ENCODE peak calls at places on chromosomes 3 and 15, in six cellular contexts. Y, C, T, J, E and L are unnamed samples. For H3K36me3, the result is how much of the 10 kb centered on the place peaks cover.

GRCh38 chr3:39814007-39814406 is 4.6 kb downstream of the MYRIP start:
- DNase-seq in E (no peak), J (no peak), T (peak), C (no peak), Y (no peak), L (no peak)

GRCh38 chr15:45242289-45242688 is 9.7 kb upstream of the SLC28A2 start:
- DNase-seq in E (no peak), J (no peak), Y (no peak), T (peak), C (no peak), L (no peak)

GRCh38 chr15:41777421-41777973 is 3.2 kb downstream of the MAPKBP1 start:
- DNase-seq in Y (no peak), J (no peak), T (peak), E (no peak), C (no peak), L (no peak)

GRCh38 chr3:154955907-154956533 is 124.1 kb upstream of the MME start:
- DNase-seq in E (no peak), C (no peak), Y (no peak), T (no peak), J (no peak), L (no peak)

GRCh38 chr3:4721511-4721911 is 228.4 kb downstream of the ITPR1 start:
- DNase-seq in Y (no peak), T (peak), E (no peak), J (no peak), C (no peak), L (peak)

GRCh38 chr15:42282926-42283325 is 9.7 kb upstream of the TMEM87A start:
- DNase-seq in C (no peak), J (no peak), Y (no peak), T (no peak), E (no peak), L (no peak)

GRCh38 chr3:65617209-65617608 is 421.5 kb downstream of the MAGI1 start:
- DNase-seq in T (no peak), E (no peak), Y (no peak), C (no peak), J (no peak), L (no peak)

GRCh38 chr3:139746481-139746880 is 68.7 kb upstream of the NMNAT3 start:
- DNase-seq in E (no peak), C (no peak), T (no peak), Y (no peak), J (no peak), L (no peak)

GRCh38 chr3:129446926-129447325 is 6.9 kb downstream of the IFT122 start:
- DNase-seq in Y (no peak), E (no peak), J (no peak), T (no peak), C (no peak), L (no peak)

GRCh38 chr15:70643783-70644125 is 119.6 kb downstream of the UACA start:
- DNase-seq in C (no peak), Y (no peak), E (no peak), J (no peak), T (peak), L (no peak)

GRCh38 chr3:103085465-103085864 is 650.6 kb downstream of the ZPLD1 start:
- DNase-seq in J (no peak), T (peak), Y (no peak), C (no peak), E (no peak), L (no peak)

GRCh38 chr15:47374222-47374621 is 343.1 kb upstream of the SEMA6D start:
- DNase-seq in T (no peak), E (peak), C (no peak), J (no peak), Y (no peak), L (no peak)

GRCh38 chr3:98185180-98185579 is 18.7 kb downstream of the OR5H15 start:
- DNase-seq in Y (no peak), E (no peak), C (no peak), T (no peak), J (no peak), L (no peak)

GRCh38 chr3:139096670-139097069 is 52.0 kb upstream of the PRR23C start:
- DNase-seq in J (no peak), E (no peak), Y (no peak), T (no peak), C (no peak), L (no peak)

GRCh38 chr3:185825639-185826481 is 1.0 kb upstream of the IGF2BP2 start:
- DNase-seq in E (peak), C (peak), T (peak), Y (no peak), J (peak), L (no peak)

GRCh38 chr15:90232196-90232595 is 1.5 kb downstream of the CIB1 start:
- DNase-seq in T (no peak), E (no peak), Y (no peak), C (no peak), J (no peak), L (no peak)
- H3K4me3 ChIP-seq in T (peak), E (no peak), Y (peak), C (no peak), J (peak), L (no peak)

DNA sequence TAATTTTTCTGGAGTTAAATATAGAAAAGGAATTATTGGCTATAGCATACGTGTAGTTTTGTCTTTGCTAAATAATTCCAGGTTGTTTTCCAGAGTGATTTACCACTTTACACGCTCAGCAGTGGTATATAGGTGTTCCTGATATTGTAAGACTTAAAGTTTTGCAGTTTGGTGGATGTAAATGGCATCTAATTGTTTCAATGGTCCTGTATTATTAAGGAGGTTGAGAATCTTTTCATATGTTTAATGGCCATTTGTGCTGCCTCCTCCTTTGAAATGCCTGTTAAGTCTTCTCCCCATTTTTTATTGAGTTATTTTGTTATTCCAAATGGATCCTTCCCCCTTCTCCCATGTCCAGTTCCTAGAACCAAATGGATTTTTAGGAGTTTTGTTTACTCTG is 26.4 kb upstream of the P4HTM start:
- DNase-seq in Y (no peak), T (no peak), E (no peak), C (no peak), J (no peak), L (no peak)
- H3K36me3 ChIP-seq in Y (under half), T (under half), E (half or more), C (under half), J (under half), L (under half)

DNA sequence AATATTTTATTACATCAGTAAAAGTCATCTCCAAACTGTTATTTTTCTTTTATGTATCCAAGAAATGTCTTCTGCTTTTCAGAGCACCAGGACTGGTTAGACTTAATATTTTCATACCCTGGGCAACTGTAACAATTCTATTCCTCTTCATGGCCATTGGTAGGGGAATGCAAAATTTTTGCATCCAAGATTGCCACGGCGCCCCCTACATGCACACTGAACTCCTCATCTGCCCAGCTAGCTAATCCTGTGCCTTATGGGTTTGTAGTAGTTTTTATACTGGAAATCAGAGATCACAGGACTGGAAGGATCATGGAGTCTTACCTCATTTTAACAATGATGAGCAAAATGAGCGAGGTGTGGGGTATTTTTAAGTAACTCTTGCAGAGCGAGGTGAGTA is 74.2 kb downstream of the CRTC3 start:
- DNase-seq in E (peak), Y (no peak), J (peak), C (no peak), T (no peak), L (no peak)
- TF ChIP-seq CTCF in E (peak), Y (peak), J (peak), C (no peak), T (peak), L (peak)

DNA sequence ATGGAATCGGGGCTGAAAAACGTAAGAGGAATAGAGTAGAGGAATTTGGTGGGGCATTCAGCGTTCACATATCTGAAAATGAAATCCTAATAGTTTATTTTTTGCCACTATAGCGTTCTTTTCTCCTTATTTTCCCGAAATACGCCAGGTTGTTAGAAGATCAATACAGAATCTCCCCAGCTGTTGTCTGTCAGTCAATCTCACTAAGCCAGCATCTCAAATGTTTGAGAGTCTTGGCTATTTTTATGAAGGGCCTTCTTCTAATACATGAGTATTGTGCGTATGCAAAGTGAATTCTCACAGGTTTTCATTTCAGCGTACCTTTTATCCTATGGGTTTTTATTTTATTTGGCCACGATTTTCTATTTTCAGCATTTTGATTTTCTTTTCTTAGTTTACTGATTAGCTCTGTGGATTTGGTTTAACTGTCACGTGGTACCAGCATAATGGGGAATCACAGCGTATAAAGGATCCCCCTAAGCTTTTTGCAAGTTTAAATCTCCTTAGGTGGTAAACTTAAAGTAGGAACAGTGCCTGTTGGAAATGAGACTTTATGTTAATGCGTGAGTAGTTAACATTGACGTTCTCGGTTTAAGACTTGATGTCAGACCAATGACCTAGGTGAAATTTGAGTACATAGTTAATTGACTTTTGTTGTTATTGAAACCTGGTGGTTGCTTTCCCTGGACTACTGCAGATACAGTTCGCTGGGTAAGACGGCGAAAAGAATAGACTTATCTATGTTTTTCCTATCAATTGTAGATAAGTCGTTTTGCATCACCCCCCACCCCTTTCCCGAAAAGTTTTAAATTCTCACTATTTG is 1.3 kb downstream of the FXR1 start:
- DNase-seq in J (no peak), E (no peak), C (no peak), T (peak), Y (no peak), L (no peak)
- H3K4me3 ChIP-seq in J (peak), E (peak), C (peak), T (peak), Y (peak), L (peak)

GRCh38 chr15:100879461-100880138 is at the start of gene ALDH1A3:
- DNase-seq in C (peak), E (peak), T (peak), J (no peak), Y (no peak), L (no peak)

GRCh38 chr15:100880897-100881242 is 1.2 kb downstream of the ALDH1A3 start:
- DNase-seq in T (no peak), J (no peak), Y (no peak), E (no peak), C (no peak), L (no peak)

GRCh38 chr15:100880139-100880896 is 687 bp downstream of the ALDH1A3 start:
- DNase-seq in E (no peak), T (peak), C (no peak), J (no peak), Y (no peak), L (no peak)

GRCh38 chr15:100879046-100879445 is 585 bp upstream of the ALDH1A3 start:
- DNase-seq in Y (no peak), T (peak), J (no peak), E (no peak), C (no peak), L (no peak)

DNA sequence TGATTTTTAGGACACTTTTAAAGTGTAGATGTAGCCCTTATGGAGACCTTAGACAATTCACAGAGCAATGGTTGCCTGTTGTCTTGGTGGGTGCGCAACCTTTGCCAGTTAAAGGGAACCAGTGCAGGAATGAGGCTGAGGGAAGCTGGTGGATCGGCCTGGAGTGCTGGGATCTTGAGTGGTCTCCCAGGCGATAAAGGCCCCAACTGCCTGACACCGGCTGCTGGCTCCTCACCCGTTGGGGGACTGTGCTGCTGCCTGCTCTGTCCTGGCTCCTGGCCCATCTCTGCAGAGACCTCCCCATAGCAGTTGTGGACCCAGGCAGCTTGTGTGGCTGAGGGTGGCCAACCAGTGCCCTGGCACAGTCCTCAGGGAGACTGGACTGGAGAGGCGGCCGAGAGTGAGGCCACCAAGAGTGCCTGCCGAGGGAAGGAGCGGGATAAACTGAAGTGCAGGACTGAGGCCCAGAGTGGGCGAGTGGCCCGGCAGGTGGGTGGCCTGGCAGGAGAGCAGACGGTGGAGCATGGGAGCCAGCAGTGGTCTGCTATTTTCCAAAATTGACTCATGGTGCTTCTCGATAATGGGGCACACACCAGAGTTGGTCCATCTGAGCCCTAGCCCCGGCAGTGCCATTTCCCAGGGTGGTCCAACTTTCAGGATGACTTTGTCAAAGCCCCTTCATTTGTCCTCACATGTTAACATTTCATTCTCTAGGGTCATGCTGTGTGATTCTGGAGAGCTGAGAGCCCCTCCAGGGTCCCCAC is 2.1 kb downstream of the ALDH1A3 start:
- DNase-seq in C (no peak), J (no peak), T (no peak), Y (no peak), E (no peak), L (no peak)
- H3K36me3 ChIP-seq in C (under half), J (under half), T (under half), Y (under half), E (under half), L (under half)

GRCh38 chr15:40763801-40764765 is at the start of gene GCHFR:
- DNase-seq in J (peak), Y (no peak), E (peak), C (peak), T (peak), L (no peak)
- TF ChIP-seq CTCF in J (no peak), Y (no peak), E (peak), C (no peak), T (peak), L (peak)

GRCh38 chr3:153896197-153896596 is 225.0 kb upstream of the ARHGEF26 start:
- DNase-seq in T (no peak), C (no peak), J (no peak), Y (no peak), E (no peak), L (no peak)

GRCh38 chr3:153901152-153901551 is 220.0 kb upstream of the ARHGEF26 start:
- DNase-seq in J (no peak), C (no peak), E (no peak), T (peak), Y (peak), L (no peak)

GRCh38 chr3:153894857-153895256 is 226.3 kb upstream of the ARHGEF26 start:
- DNase-seq in J (no peak), T (no peak), E (no peak), Y (no peak), C (no peak), L (no peak)

GRCh38 chr3:153897025-153897723 is 224.0 kb upstream of the ARHGEF26 start:
- DNase-seq in E (no peak), C (no peak), Y (no peak), J (no peak), T (no peak), L (no peak)

DNA sequence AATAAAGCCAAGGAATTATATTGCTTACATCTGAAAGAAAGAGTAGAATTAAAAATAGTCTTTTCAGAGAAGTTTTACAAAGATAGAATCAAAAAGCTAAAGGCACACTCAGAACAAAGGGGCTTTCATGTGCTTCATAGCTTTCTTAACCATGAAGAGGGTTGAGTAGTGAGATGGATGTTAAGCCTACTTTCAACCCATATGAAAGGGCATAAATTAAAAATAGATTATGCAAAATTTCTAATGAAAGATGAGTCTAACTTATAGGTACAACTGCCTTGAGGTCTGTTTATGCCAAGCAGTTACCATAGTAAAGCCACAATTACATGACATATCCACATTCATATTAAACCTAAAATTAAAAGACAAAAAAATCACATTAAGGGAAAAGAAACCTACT is 223.3 kb upstream of the ARHGEF26 start:
- DNase-seq in T (no peak), C (no peak), J (no peak), Y (no peak), E (no peak), L (no peak)
- H3K4me3 ChIP-seq in T (no peak), C (no peak), J (no peak), Y (no peak), E (no peak), L (no peak)

DNA sequence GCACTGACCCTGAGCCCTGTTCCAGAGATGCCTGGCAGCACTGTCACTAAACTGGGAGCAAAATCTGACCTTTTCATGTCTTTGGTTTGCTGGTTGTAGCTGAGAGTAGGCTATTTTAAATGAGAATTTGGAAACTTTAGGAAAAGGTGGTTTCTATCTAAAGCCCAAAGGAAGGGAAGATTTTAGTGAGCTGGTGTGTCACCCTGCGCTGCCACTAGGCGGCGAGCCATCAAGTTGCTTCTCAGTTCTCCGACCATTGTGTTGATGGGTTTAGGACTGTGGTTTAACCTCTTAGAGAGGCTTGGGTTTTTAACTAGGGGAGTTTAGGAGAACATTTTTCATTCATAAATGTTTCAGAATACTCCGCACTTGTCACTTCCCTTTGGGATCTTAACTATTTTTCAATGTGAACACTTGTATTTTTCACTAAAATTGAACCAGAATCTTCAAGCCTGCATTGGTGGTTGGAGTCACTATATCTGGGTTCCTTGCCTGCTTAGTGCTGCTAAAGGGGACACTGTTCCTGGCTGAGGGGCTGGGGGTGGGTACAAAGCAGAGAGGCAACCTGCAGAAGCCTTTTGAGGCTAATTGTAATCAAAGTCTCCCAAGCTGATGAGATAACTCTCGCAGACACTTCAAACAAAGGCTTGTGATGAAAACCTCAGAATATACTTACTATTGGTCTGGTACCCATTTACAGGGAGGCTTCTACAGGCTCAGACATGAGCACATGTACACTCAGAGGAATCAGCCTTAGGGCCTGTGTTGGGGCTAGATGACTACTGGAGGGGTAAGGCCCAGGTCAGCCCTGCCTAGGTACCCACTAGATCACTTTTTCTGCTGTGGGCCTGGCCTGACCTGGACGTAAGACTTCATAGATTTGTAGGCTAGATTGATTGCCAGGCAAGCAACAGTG is 16.8 kb downstream of the EXOSC7 start:
- DNase-seq in T (no peak), C (no peak), E (peak), Y (peak), J (no peak), L (no peak)
- H3K36me3 ChIP-seq in T (under half), C (under half), E (half or more), Y (under half), J (under half), L (under half)